ENCODE peak calls at places on chromosomes 3 and 15, in eight cellular contexts. S is upper lobe of left lung, D is brain microvascular endothelial cell, U is neural progenitor cell, Y is left ventricle myocardium inferior, P is dorsolateral prefrontal cortex, C is coronary artery, H is cardiac muscle cell. X is an unnamed sample.

GRCh38 chr15:61315471-61315870 is 86.4 kb upstream of the RORA start:
- DNase-seq in S (no peak), D (no peak), U (no peak), Y (no peak), P (no peak), C (no peak), H (no peak), X (no peak)

GRCh38 chr3:123447749-123448502 is 964 bp downstream of the ADCY5 start:
- DNase-seq in S (peak), D (no peak), U (peak), Y (no peak), P (no peak), C (no peak), H (no peak), X (peak)

GRCh38 chr15:63188247-63188936 is 1.0 kb upstream of the RAB8B start:
- DNase-seq in S (no peak), D (no peak), U (peak), Y (no peak), P (no peak), C (no peak), H (no peak), X (no peak)

GRCh38 chr3:100600181-100601042 is 9.0 kb upstream of the ADGRG7 start:
- DNase-seq in S (no peak), D (no peak), U (no peak), Y (no peak), P (no peak), C (no peak), H (no peak), X (peak)

GRCh38 chr3:145639207-145639606 is 521.8 kb downstream of the PLOD2 start:
- DNase-seq in S (no peak), D (peak), U (no peak), Y (no peak), P (no peak), C (no peak), H (peak), X (no peak)

GRCh38 chr3:146827836-146828235 is 222.7 kb upstream of the PLSCR5 start:
- DNase-seq in S (no peak), D (no peak), U (no peak), Y (no peak), P (no peak), C (no peak), H (no peak), X (no peak)

GRCh38 chr15:53202876-53203275 is 412.7 kb upstream of the ONECUT1 start:
- DNase-seq in S (no peak), D (no peak), U (no peak), Y (no peak), P (no peak), C (no peak), H (no peak), X (no peak)

GRCh38 chr3:40310690-40311089 is 1.2 kb downstream of the EIF1B start:
- DNase-seq in S (no peak), D (no peak), U (peak), Y (no peak), P (no peak), C (no peak), H (peak), X (no peak)

GRCh38 chr3:15860014-15860934 is 62.5 kb upstream of the ANKRD28 start:
- DNase-seq in S (peak), D (peak), U (peak), Y (peak), P (peak), C (peak), H (peak), X (peak)

GRCh38 chr3:113287818-113288648 is 76.7 kb downstream of the BOC start:
- DNase-seq in S (no peak), D (peak), U (peak), Y (no peak), P (no peak), C (no peak), H (peak), X (no peak)

GRCh38 chr3:184015381-184016019 is 2.2 kb downstream of the ABCC5 start:
- DNase-seq in S (no peak), D (no peak), U (no peak), Y (no peak), P (no peak), C (no peak), H (no peak), X (no peak)

GRCh38 chr3:178439504-178439903 is 96.7 kb upstream of the KCNMB2 start:
- DNase-seq in S (no peak), D (peak), U (peak), Y (no peak), P (no peak), C (no peak), H (peak), X (no peak)

GRCh38 chr3:4584537-4585249 is 91.5 kb downstream of the ITPR1 start:
- DNase-seq in S (no peak), D (peak), U (no peak), Y (no peak), P (no peak), C (no peak), H (peak), X (peak)

GRCh38 chr3:185851046-185851445 is 26.2 kb upstream of the IGF2BP2 start:
- DNase-seq in S (no peak), D (no peak), U (no peak), Y (no peak), P (no peak), C (no peak), H (no peak), X (no peak)

GRCh38 chr3:126034481-126035361 is 49.2 kb downstream of the SLC41A3 start:
- DNase-seq in S (no peak), D (no peak), U (no peak), Y (no peak), P (no peak), C (peak), H (no peak), X (peak)

GRCh38 chr15:51814616-51815015 is 14.8 kb upstream of the TMOD3 start:
- DNase-seq in S (no peak), D (peak), U (no peak), Y (no peak), P (no peak), C (no peak), H (peak), X (no peak)

GRCh38 chr15:41259546-41260189 is 28.6 kb downstream of the CHP1 start:
- DNase-seq in S (no peak), D (no peak), U (no peak), Y (no peak), P (no peak), C (no peak), H (no peak), X (no peak)

GRCh38 chr3:139758654-139759291 is 81.0 kb upstream of the NMNAT3 start:
- DNase-seq in S (no peak), D (peak), U (peak), Y (no peak), P (no peak), C (no peak), H (peak), X (no peak)

GRCh38 chr15:52143862-52144261 is 31.3 kb upstream of the BCL2L10 start:
- DNase-seq in S (no peak), D (peak), U (no peak), Y (no peak), P (no peak), C (no peak), H (peak), X (no peak)

GRCh38 chr3:9205345-9206143 is 43.9 kb downstream of the SRGAP3 start:
- DNase-seq in S (no peak), D (no peak), U (no peak), Y (no peak), P (no peak), C (no peak), H (no peak), X (no peak)

GRCh38 chr3:85342915-85343314 is 384.1 kb downstream of the CADM2 start:
- DNase-seq in S (no peak), D (peak), U (peak), Y (no peak), P (no peak), C (no peak), H (no peak), X (no peak)

GRCh38 chr15:41024880-41025279 is 71.6 kb downstream of the CHAC1 start:
- DNase-seq in S (no peak), D (no peak), U (no peak), Y (no peak), P (no peak), C (no peak), H (no peak), X (no peak)

GRCh38 chr15:98803228-98804056 is 155.1 kb downstream of the IGF1R start:
- DNase-seq in S (no peak), D (peak), U (no peak), Y (no peak), P (no peak), C (peak), H (no peak), X (no peak)

GRCh38 chr3:54122046-54122801 is at the start of gene CACNA2D3:
- DNase-seq in S (peak), D (no peak), U (peak), Y (peak), P (no peak), C (no peak), H (peak), X (no peak)

GRCh38 chr3:12809001-12809400 is 12.5 kb downstream of the CAND2 start:
- DNase-seq in S (no peak), D (no peak), U (no peak), Y (no peak), P (no peak), C (no peak), H (no peak), X (no peak)

GRCh38 chr3:30263921-30264313 is 342.5 kb upstream of the TGFBR2 start:
- DNase-seq in S (no peak), D (no peak), U (no peak), Y (no peak), P (no peak), C (no peak), H (no peak), X (no peak)

GRCh38 chr15:70463453-70463834 is 299.9 kb downstream of the UACA start:
- DNase-seq in S (no peak), D (no peak), U (no peak), Y (no peak), P (no peak), C (no peak), H (no peak), X (no peak)

DNA sequence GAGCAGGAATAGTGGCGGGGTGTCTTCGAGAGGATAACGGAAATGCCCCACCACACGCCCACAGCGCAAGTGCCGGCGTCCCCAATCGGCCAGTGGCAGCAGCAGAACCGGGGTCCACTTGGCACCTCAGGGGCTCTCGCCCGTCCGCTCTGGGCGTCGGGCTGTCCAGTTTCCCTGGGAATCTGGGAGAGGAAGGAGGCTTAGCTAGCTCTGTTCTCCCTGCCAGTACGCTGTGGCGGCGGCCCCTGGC is 53.7 kb downstream of the CCDC54 start:
- DNase-seq in S (no peak), D (no peak), U (no peak), Y (peak), P (no peak), C (no peak), H (no peak), X (peak)
- H3K27ac ChIP-seq in S (peak), D (no peak), U (no peak), Y (peak), P (peak), C (peak), H (no peak), X (peak)

GRCh38 chr3:13837751-13838150 is 42.1 kb downstream of the WNT7A start:
- DNase-seq in S (no peak), D (no peak), U (no peak), Y (no peak), P (no peak), C (no peak), H (no peak), X (no peak)

GRCh38 chr3:13838421-13838820 is 41.5 kb downstream of the WNT7A start:
- DNase-seq in S (no peak), D (no peak), U (no peak), Y (no peak), P (no peak), C (no peak), H (no peak), X (no peak)

GRCh38 chr3:13835246-13835645 is 44.6 kb downstream of the WNT7A start:
- DNase-seq in S (no peak), D (no peak), U (no peak), Y (no peak), P (no peak), C (no peak), H (no peak), X (no peak)

GRCh38 chr3:13839253-13839652 is 40.6 kb downstream of the WNT7A start:
- DNase-seq in S (no peak), D (no peak), U (no peak), Y (no peak), P (no peak), C (no peak), H (no peak), X (no peak)

DNA sequence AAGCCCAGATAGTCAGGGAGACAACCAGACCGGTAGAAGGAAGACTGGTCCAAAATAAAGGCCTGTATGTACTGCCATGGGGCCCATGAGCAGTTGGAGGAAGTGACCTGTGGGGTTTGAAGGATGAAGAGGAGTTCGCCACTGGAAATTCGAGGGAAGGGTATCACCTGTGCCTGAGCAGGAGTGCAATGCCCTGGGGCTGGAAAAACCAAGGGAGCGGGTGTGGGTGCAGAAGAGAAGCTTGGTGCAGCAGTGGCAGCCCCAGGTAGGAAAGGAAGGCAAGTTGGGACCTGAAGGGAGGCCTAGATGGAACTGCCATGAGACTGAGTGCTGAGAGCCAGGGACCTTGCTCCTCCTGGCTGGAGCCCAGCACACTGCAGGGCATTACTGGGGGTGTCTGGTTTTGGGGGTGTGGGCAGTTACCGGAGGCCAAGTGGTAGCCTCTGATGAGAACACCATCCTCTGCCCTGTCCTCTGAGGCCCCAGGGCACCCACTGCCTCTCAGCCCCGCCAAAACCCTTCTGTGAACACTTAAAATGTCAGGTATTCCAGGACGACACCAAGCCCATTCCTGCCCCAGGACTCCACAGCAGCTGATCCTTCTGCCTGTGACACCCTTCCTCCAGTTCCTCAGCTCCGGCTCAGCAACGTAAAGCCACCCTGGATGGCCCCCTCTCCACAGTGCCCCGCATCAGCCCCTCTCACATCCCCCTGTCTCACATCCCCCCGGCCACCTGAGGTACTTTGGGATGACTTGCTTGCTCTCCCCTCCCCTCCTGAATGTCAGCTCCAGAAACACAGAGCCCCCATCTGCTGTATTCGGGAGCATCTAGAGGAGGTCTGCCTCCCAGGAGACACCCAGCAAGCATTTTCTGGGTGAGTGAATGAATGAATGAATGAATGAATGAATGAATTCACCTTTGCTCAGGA is 42.9 kb downstream of the WNT7A start:
- DNase-seq in S (no peak), D (no peak), U (no peak), Y (no peak), P (no peak), C (no peak), H (no peak), X (no peak)
- TF ChIP-seq CTCF in S (no peak), D (no peak), U (no peak), Y (no peak), P (no peak), C (no peak), H (no peak), X (no peak)

GRCh38 chr15:58479941-58480340 is 48.1 kb downstream of the LIPC start:
- DNase-seq in S (no peak), D (no peak), U (no peak), Y (no peak), P (no peak), C (no peak), H (no peak), X (no peak)
- H3K27ac ChIP-seq in S (no peak), D (no peak), U (no peak), Y (no peak), P (no peak), C (no peak), H (no peak), X (no peak)

DNA sequence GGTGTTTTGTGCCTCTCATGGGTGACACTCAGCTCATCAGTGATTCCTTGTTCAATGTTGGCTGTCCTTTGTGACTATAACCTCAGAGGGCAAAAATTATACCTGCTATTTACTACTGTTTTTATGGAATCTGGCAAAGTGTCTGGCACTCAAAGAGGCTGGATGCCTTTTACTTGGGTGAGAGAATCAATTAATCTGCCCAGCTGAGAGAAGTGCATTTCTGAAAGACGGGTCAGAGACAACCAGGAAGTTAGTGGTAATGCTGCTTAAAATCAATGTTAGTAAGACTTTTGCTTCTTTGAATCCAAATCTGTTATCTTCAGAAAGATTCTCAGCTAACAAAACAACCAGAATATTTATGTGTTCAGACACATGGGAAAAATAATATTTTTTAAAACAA is 436.2 kb upstream of the SUCLG2 start:
- DNase-seq in S (no peak), D (no peak), U (no peak), Y (no peak), P (no peak), C (no peak), H (no peak), X (no peak)
- TF ChIP-seq CTCF in S (no peak), D (no peak), U (no peak), Y (no peak), P (no peak), C (no peak), H (no peak), X (no peak)

X was measured in Peyer's patch.